ENCODE peak calls at places on chromosomes 2 and 18, in four cellular contexts. One of them, this sample, is unnamed.

GRCh38 chr2:101617786-101618185 is 79.7 kb upstream of the MAP4K4 start:
- DNase-seq in IMR-90: peak
- DNase-seq in AG04450: no peak
- DNase-seq in foreskin fibroblast: no peak
- DNase-seq in this sample: peak

GRCh38 chr2:100248044-100248330 is 74.3 kb downstream of the LONRF2 start:
- DNase-seq in IMR-90: no peak
- DNase-seq in AG04450: no peak
- DNase-seq in foreskin fibroblast: no peak
- DNase-seq in this sample: no peak

GRCh38 chr2:224982226-224982625 is 60.0 kb downstream of the DOCK10 start:
- DNase-seq in IMR-90: no peak
- DNase-seq in AG04450: no peak
- DNase-seq in foreskin fibroblast: no peak
- DNase-seq in this sample: peak

GRCh38 chr2:204140258-204140657 is 203.7 kb downstream of the ICOS start:
- DNase-seq in IMR-90: no peak
- DNase-seq in AG04450: no peak
- DNase-seq in foreskin fibroblast: no peak
- DNase-seq in this sample: no peak

GRCh38 chr2:214005337-214005736 is 405.5 kb upstream of the VWC2L start:
- DNase-seq in IMR-90: peak
- DNase-seq in AG04450: no peak
- DNase-seq in foreskin fibroblast: peak
- DNase-seq in this sample: peak

GRCh38 chr2:190537765-190538164 is 3.2 kb upstream of the NEMP2 start:
- DNase-seq in IMR-90: peak
- DNase-seq in AG04450: no peak
- DNase-seq in foreskin fibroblast: no peak
- DNase-seq in this sample: peak

GRCh38 chr18:26386421-26386820 is 160.2 kb downstream of the TAF4B start:
- DNase-seq in IMR-90: no peak
- DNase-seq in AG04450: no peak
- DNase-seq in foreskin fibroblast: peak
- DNase-seq in this sample: peak

GRCh38 chr2:100691846-100692245 is 128.1 kb upstream of the NPAS2 start:
- DNase-seq in IMR-90: no peak
- DNase-seq in AG04450: no peak
- DNase-seq in foreskin fibroblast: no peak
- DNase-seq in this sample: no peak

GRCh38 chr2:222468338-222468737 is 44.0 kb downstream of the SGPP2 start:
- DNase-seq in IMR-90: no peak
- DNase-seq in AG04450: no peak
- DNase-seq in foreskin fibroblast: no peak
- DNase-seq in this sample: no peak

GRCh38 chr2:20115902-20116301 is 64.5 kb upstream of the LAPTM4A start:
- DNase-seq in IMR-90: no peak
- DNase-seq in AG04450: no peak
- DNase-seq in foreskin fibroblast: no peak
- DNase-seq in this sample: no peak

GRCh38 chr2:197079832-197080555 is 153.5 kb upstream of the PGAP1 start:
- DNase-seq in IMR-90: peak
- DNase-seq in AG04450: no peak
- DNase-seq in foreskin fibroblast: peak
- DNase-seq in this sample: no peak

GRCh38 chr18:27004056-27004829 is 138.7 kb upstream of the AQP4 start:
- DNase-seq in IMR-90: no peak
- DNase-seq in AG04450: no peak
- DNase-seq in foreskin fibroblast: peak
- DNase-seq in this sample: peak

GRCh38 chr18:63444567-63444966 is 22.3 kb upstream of the VPS4B start:
- DNase-seq in IMR-90: peak
- DNase-seq in AG04450: no peak
- DNase-seq in foreskin fibroblast: peak
- DNase-seq in this sample: peak

GRCh38 chr2:207184768-207185167 is 19.0 kb upstream of the KLF7 start:
- DNase-seq in IMR-90: peak
- DNase-seq in AG04450: no peak
- DNase-seq in foreskin fibroblast: no peak
- DNase-seq in this sample: no peak

GRCh38 chr2:203583696-203584095 is 48.6 kb upstream of the RAPH1 start:
- DNase-seq in IMR-90: peak
- DNase-seq in AG04450: no peak
- DNase-seq in foreskin fibroblast: peak
- DNase-seq in this sample: peak

GRCh38 chr2:48129256-48129950 is 223.1 kb upstream of the FBXO11 start:
- DNase-seq in IMR-90: no peak
- DNase-seq in AG04450: no peak
- DNase-seq in foreskin fibroblast: no peak
- DNase-seq in this sample: peak

GRCh38 chr18:33583901-33584300 is 5.9 kb downstream of the ASXL3 start:
- DNase-seq in IMR-90: no peak
- DNase-seq in AG04450: no peak
- DNase-seq in foreskin fibroblast: no peak
- DNase-seq in this sample: no peak

GRCh38 chr2:229825476-229825875 is 96.3 kb downstream of the TRIP12 start:
- DNase-seq in IMR-90: no peak
- DNase-seq in AG04450: no peak
- DNase-seq in foreskin fibroblast: no peak
- DNase-seq in this sample: no peak

GRCh38 chr2:200477667-200478121 is 32.2 kb downstream of the KCTD18 start:
- DNase-seq in IMR-90: no peak
- DNase-seq in AG04450: no peak
- DNase-seq in foreskin fibroblast: no peak
- DNase-seq in this sample: no peak

GRCh38 chr2:134819334-134819733 is 19.1 kb upstream of the ACMSD start:
- DNase-seq in IMR-90: peak
- DNase-seq in AG04450: no peak
- DNase-seq in foreskin fibroblast: peak
- DNase-seq in this sample: peak

GRCh38 chr2:204533629-204534370 is 11.5 kb upstream of the PARD3B start:
- DNase-seq in IMR-90: peak
- DNase-seq in AG04450: no peak
- DNase-seq in foreskin fibroblast: peak
- DNase-seq in this sample: peak

GRCh38 chr2:12577567-12577966 is 139.2 kb upstream of the TRIB2 start:
- DNase-seq in IMR-90: no peak
- DNase-seq in AG04450: no peak
- DNase-seq in foreskin fibroblast: no peak
- DNase-seq in this sample: no peak

GRCh38 chr2:147696426-147696825 is 148.4 kb upstream of the ACVR2A start:
- DNase-seq in IMR-90: no peak
- DNase-seq in AG04450: no peak
- DNase-seq in foreskin fibroblast: peak
- DNase-seq in this sample: no peak

GRCh38 chr18:33804258-33804657 is 226.2 kb downstream of the ASXL3 start:
- DNase-seq in IMR-90: peak
- DNase-seq in AG04450: no peak
- DNase-seq in foreskin fibroblast: peak
- DNase-seq in this sample: peak

DNA sequence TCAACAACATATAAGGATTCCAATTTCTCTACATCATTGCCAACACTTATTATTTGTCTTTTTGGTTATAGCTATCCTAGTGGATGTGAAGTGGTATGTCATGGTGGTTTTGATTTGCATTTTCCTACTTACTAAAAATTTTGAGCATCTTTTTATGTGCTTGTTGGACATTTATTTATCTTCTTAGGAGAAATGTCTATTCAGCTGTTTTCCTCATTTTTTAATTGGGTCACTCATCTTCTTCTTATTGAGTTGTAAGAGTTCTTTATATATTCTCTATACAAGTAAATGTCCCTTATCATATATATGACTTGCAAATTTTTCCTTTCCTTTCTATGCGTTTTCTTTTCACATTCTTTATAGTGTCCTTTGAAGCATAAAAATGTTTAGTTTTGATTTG is 4.7 kb upstream of the CCL20 start:
- DNase-seq in IMR-90: no peak
- DNase-seq in AG04450: no peak
- DNase-seq in foreskin fibroblast: no peak
- DNase-seq in this sample: no peak
- TF ChIP-seq CTCF in IMR-90: no peak
- TF ChIP-seq CTCF in AG04450: no peak
- TF ChIP-seq CTCF in foreskin fibroblast: no peak
- TF ChIP-seq CTCF in this sample: no peak

GRCh38 chr18:36819621-36820020 is 9.2 kb downstream of the TPGS2 start:
- DNase-seq in IMR-90: no peak
- DNase-seq in AG04450: no peak
- DNase-seq in foreskin fibroblast: no peak
- DNase-seq in this sample: no peak

GRCh38 chr18:36813753-36814130 is 15.1 kb downstream of the TPGS2 start:
- DNase-seq in IMR-90: no peak
- DNase-seq in AG04450: no peak
- DNase-seq in foreskin fibroblast: no peak
- DNase-seq in this sample: no peak

GRCh38 chr18:36814994-36815393 is 13.8 kb downstream of the TPGS2 start:
- DNase-seq in IMR-90: no peak
- DNase-seq in AG04450: no peak
- DNase-seq in foreskin fibroblast: no peak
- DNase-seq in this sample: no peak

GRCh38 chr18:36818652-36819051 is 10.2 kb downstream of the TPGS2 start:
- DNase-seq in IMR-90: no peak
- DNase-seq in AG04450: no peak
- DNase-seq in foreskin fibroblast: no peak
- DNase-seq in this sample: no peak

GRCh38 chr18:36817039-36817438 is 11.8 kb downstream of the TPGS2 start:
- DNase-seq in IMR-90: no peak
- DNase-seq in AG04450: no peak
- DNase-seq in foreskin fibroblast: no peak
- DNase-seq in this sample: no peak
- TF ChIP-seq CTCF in IMR-90: no peak
- TF ChIP-seq CTCF in AG04450: no peak
- TF ChIP-seq CTCF in foreskin fibroblast: no peak
- TF ChIP-seq CTCF in this sample: no peak

GRCh38 chr2:85871494-85872164 is 17.2 kb downstream of the ST3GAL5 start:
- DNase-seq in IMR-90: no peak
- DNase-seq in AG04450: no peak
- DNase-seq in foreskin fibroblast: no peak
- DNase-seq in this sample: no peak

GRCh38 chr2:85872536-85873161 is 16.1 kb downstream of the ST3GAL5 start:
- DNase-seq in IMR-90: no peak
- DNase-seq in AG04450: no peak
- DNase-seq in foreskin fibroblast: no peak
- DNase-seq in this sample: no peak

GRCh38 chr2:85875613-85876012 is 13.2 kb downstream of the ST3GAL5 start:
- DNase-seq in IMR-90: no peak
- DNase-seq in AG04450: no peak
- DNase-seq in foreskin fibroblast: no peak
- DNase-seq in this sample: no peak

GRCh38 chr2:85868837-85869236 is 20.0 kb downstream of the ST3GAL5 start:
- DNase-seq in IMR-90: no peak
- DNase-seq in AG04450: no peak
- DNase-seq in foreskin fibroblast: no peak
- DNase-seq in this sample: no peak

GRCh38 chr2:85873679-85874078 is 15.1 kb downstream of the ST3GAL5 start:
- DNase-seq in IMR-90: no peak
- DNase-seq in AG04450: no peak
- DNase-seq in foreskin fibroblast: peak
- DNase-seq in this sample: no peak
- TF ChIP-seq CTCF in IMR-90: no peak
- TF ChIP-seq CTCF in AG04450: peak
- TF ChIP-seq CTCF in foreskin fibroblast: peak
- TF ChIP-seq CTCF in this sample: peak

GRCh38 chr2:173612354-173612753 is 257.7 kb downstream of the CDCA7 start:
- DNase-seq in IMR-90: no peak
- DNase-seq in AG04450: no peak
- DNase-seq in foreskin fibroblast: no peak
- DNase-seq in this sample: no peak
- TF ChIP-seq CTCF in IMR-90: no peak
- TF ChIP-seq CTCF in AG04450: no peak
- TF ChIP-seq CTCF in foreskin fibroblast: no peak
- TF ChIP-seq CTCF in this sample: peak

GRCh38 chr2:109611467-109612095 is 2.2 kb downstream of the SEPTIN10 start:
- DNase-seq in IMR-90: peak
- DNase-seq in AG04450: peak
- DNase-seq in foreskin fibroblast: peak
- DNase-seq in this sample: peak
- TF ChIP-seq CTCF in IMR-90: no peak
- TF ChIP-seq CTCF in AG04450: no peak
- TF ChIP-seq CTCF in foreskin fibroblast: no peak
- TF ChIP-seq CTCF in this sample: no peak

GRCh38 chr18:21085579-21086161 is 25.9 kb downstream of the ROCK1 start:
- DNase-seq in IMR-90: peak
- DNase-seq in AG04450: no peak
- DNase-seq in foreskin fibroblast: peak
- DNase-seq in this sample: no peak
- TF ChIP-seq CTCF in IMR-90: no peak
- TF ChIP-seq CTCF in AG04450: no peak
- TF ChIP-seq CTCF in foreskin fibroblast: no peak
- TF ChIP-seq CTCF in this sample: no peak

GRCh38 chr2:162092656-162093556 is 18.9 kb upstream of the DPP4 start:
- DNase-seq in IMR-90: peak
- DNase-seq in AG04450: peak
- DNase-seq in foreskin fibroblast: peak
- DNase-seq in this sample: peak
- TF ChIP-seq CTCF in IMR-90: no peak
- TF ChIP-seq CTCF in AG04450: no peak
- TF ChIP-seq CTCF in foreskin fibroblast: no peak
- TF ChIP-seq CTCF in this sample: no peak

GRCh38 chr2:218471982-218472381 is 53.1 kb downstream of the VIL1 start:
- DNase-seq in IMR-90: no peak
- DNase-seq in AG04450: no peak
- DNase-seq in foreskin fibroblast: no peak
- DNase-seq in this sample: no peak

GRCh38 chr2:218471070-218471469 is 52.1 kb downstream of the VIL1 start:
- DNase-seq in IMR-90: no peak
- DNase-seq in AG04450: no peak
- DNase-seq in foreskin fibroblast: no peak
- DNase-seq in this sample: no peak

GRCh38 chr2:218470454-218470853 is 51.5 kb downstream of the VIL1 start:
- DNase-seq in IMR-90: no peak
- DNase-seq in AG04450: no peak
- DNase-seq in foreskin fibroblast: no peak
- DNase-seq in this sample: no peak

GRCh38 chr2:218465987-218466633 is 47.2 kb downstream of the VIL1 start:
- DNase-seq in IMR-90: peak
- DNase-seq in AG04450: no peak
- DNase-seq in foreskin fibroblast: peak
- DNase-seq in this sample: no peak
- TF ChIP-seq CTCF in IMR-90: peak
- TF ChIP-seq CTCF in AG04450: peak
- TF ChIP-seq CTCF in foreskin fibroblast: peak
- TF ChIP-seq CTCF in this sample: peak

GRCh38 chr2:157055660-157056199 is 201.8 kb upstream of the GALNT5 start:
- DNase-seq in IMR-90: peak
- DNase-seq in AG04450: no peak
- DNase-seq in foreskin fibroblast: peak
- DNase-seq in this sample: peak
- TF ChIP-seq CTCF in IMR-90: peak
- TF ChIP-seq CTCF in AG04450: peak
- TF ChIP-seq CTCF in foreskin fibroblast: no peak
- TF ChIP-seq CTCF in this sample: peak

This sample was measured in brain microvascular endothelial cell.